ENCODE peak calls at places on chromosome 15, in nine cellular contexts. X is ascending aorta; Y is activated T-helper 2 cell treated with anti-CD3 and anti-CD28 coated beads, Interferon-gamma antibody, Interleukin-2, Interleukin-4, amounts not matched to agents 10 μg/mL and 5 μg/mL and 100 μg/mL, durations not matched to agents 14 hours and 24 hours and 36 hours; T is mucosa of descending colon; E is endothelial cell; U is neuronal stem cell; R is activated T-cell treated with anti-CD3 and anti-CD28 coated beads for 1 hour; N is HS-5; K is naive thymus-derived CD8-positive, alpha-beta T cell. V is an unnamed sample.

GRCh38 chr15:46703352-46703861 is 1013.9 kb upstream of the SEMA6D start:
- DNase-seq in X (no peak), Y (no peak), T (no peak), E (no peak), U (no peak), R (no peak), N (no peak), K (no peak), V (no peak)

GRCh38 chr15:31162721-31163510 is 61.4 kb upstream of the TRPM1 start:
- DNase-seq in X (no peak), Y (no peak), T (no peak), E (no peak), U (no peak), R (no peak), N (no peak), K (no peak), V (no peak)

GRCh38 chr15:37015025-37015424 is 85.3 kb downstream of the MEIS2 start:
- DNase-seq in X (no peak), Y (no peak), T (no peak), E (no peak), U (no peak), R (no peak), N (no peak), K (no peak), V (no peak)

GRCh38 chr15:52383100-52383588 is 87.5 kb upstream of the MYO5C start:
- DNase-seq in X (no peak), Y (no peak), T (no peak), E (no peak), U (no peak), R (no peak), N (no peak), K (no peak), V (no peak)

GRCh38 chr15:80953001-80953952 is 36.3 kb downstream of the MESD start:
- DNase-seq in X (no peak), Y (no peak), T (no peak), E (no peak), U (no peak), R (no peak), N (no peak), K (no peak), V (no peak)

GRCh38 chr15:80087104-80087503 is 27.6 kb downstream of the ZFAND6 start:
- DNase-seq in X (no peak), Y (no peak), T (no peak), E (no peak), U (no peak), R (no peak), N (no peak), K (no peak), V (no peak)

GRCh38 chr15:57780461-57780860 is 73.9 kb downstream of the POLR2M start:
- DNase-seq in X (no peak), Y (no peak), T (no peak), E (no peak), U (no peak), R (no peak), N (no peak), K (no peak), V (no peak)

GRCh38 chr15:69463182-69463756 is 10.7 kb downstream of the RPLP1 start:
- DNase-seq in X (no peak), Y (no peak), T (no peak), E (no peak), U (no peak), R (no peak), N (no peak), K (no peak), V (no peak)

GRCh38 chr15:45871121-45871855 is 236.5 kb downstream of the SQOR start:
- DNase-seq in X (no peak), Y (no peak), T (peak; percentile 58), E (no peak), U (no peak), R (no peak), N (no peak), K (no peak), V (no peak)

GRCh38 chr15:73176579-73176978 is 124.3 kb downstream of the NEO1 start:
- DNase-seq in X (no peak), Y (no peak), T (no peak), E (no peak), U (no peak), R (no peak), N (no peak), K (no peak), V (no peak)

V was measured in CD4-positive, alpha-beta T cell.